ENCODE peak calls at places on chromosomes 12 and 14, in five cellular contexts. A is IMR-90; Y is CD4-positive, alpha-beta T cell; K is tibial nerve; H is left ventricle myocardium inferior. R is an unnamed sample.

GRCh38 chr12:57176846-57177245 is 29.4 kb upstream of the LRP1-AS start:
- DNase-seq in Y (no peak), A (no peak), H (no peak), K (no peak), R (no peak)

GRCh38 chr12:132205271-132206092 is 61.2 kb downstream of the NOC4L start:
- DNase-seq in A (no peak), Y (no peak), H (no peak), K (no peak), R (no peak)

GRCh38 chr12:57455374-57456144 is 452 bp downstream of the INHBE start:
- DNase-seq in H (no peak), K (no peak), Y (no peak), A (no peak), R (no peak)

GRCh38 chr12:128791395-128792322 is 32.1 kb downstream of the SLC15A4 start:
- DNase-seq in A (peak; percentile 13), H (no peak), Y (no peak), K (no peak), R (no peak)

GRCh38 chr14:95498622-95499353 is 17.7 kb downstream of the SYNE3 start:
- DNase-seq in K (no peak), Y (no peak), A (peak; percentile 48), H (no peak), R (peak; percentile 78)

GRCh38 chr14:48586099-48586498 is 910.7 kb upstream of the MDGA2 start:
- DNase-seq in K (no peak), H (no peak), Y (no peak), A (no peak), R (no peak)

GRCh38 chr14:49774111-49774510 is 6.2 kb downstream of the KLHDC2 start:
- DNase-seq in K (no peak), H (no peak), A (peak; percentile 40), Y (no peak), R (no peak)

GRCh38 chr14:64720190-64720589 is 16.0 kb downstream of the PLEKHG3 start:
- DNase-seq in H (no peak), K (no peak), Y (no peak), A (peak; percentile 83), R (peak; percentile 65)

GRCh38 chr14:74647061-74647833 is 35.2 kb upstream of the LTBP2 start:
- DNase-seq in A (no peak), H (no peak), K (no peak), Y (no peak), R (no peak)

GRCh38 chr12:129911437-129912049 is 7.7 kb upstream of the TMEM132D start:
- DNase-seq in A (no peak), K (no peak), Y (no peak), H (peak; percentile 31), R (no peak)

GRCh38 chr12:3747976-3748619 is 4.8 kb downstream of the CRACR2A start:
- DNase-seq in H (no peak), A (no peak), Y (no peak), K (no peak), R (no peak)

GRCh38 chr12:65685514-65685913 is 138.8 kb upstream of the HMGA2 start:
- DNase-seq in Y (no peak), K (no peak), A (peak; percentile 43), H (no peak), R (no peak)

GRCh38 chr12:40015360-40015759 is 90.5 kb downstream of the SLC2A13 start:
- DNase-seq in Y (no peak), K (no peak), A (no peak), H (no peak), R (no peak)

GRCh38 chr14:28245216-28245615 is 521.4 kb upstream of the FOXG1 start:
- DNase-seq in H (no peak), Y (no peak), A (no peak), K (no peak), R (no peak)

GRCh38 chr12:25581067-25581466 is 28.0 kb upstream of the LMNTD1 start:
- DNase-seq in A (no peak), K (no peak), H (no peak), Y (no peak), R (no peak)

GRCh38 chr12:95102916-95103671 is 29.7 kb upstream of the NR2C1 start:
- DNase-seq in Y (no peak), K (no peak), H (no peak), A (peak; percentile 94), R (no peak)

GRCh38 chr12:71838661-71839060 is 898 bp upstream of the TBC1D15 start:
- DNase-seq in Y (no peak), A (no peak), H (no peak), K (no peak), R (no peak)

GRCh38 chr12:125083092-125083491 is 17.9 kb downstream of the AACS start:
- DNase-seq in A (no peak), K (no peak), Y (no peak), H (no peak), R (no peak)

GRCh38 chr12:76820888-76821482 is 57.1 kb downstream of the ZDHHC17 start:
- DNase-seq in A (peak; percentile 47), Y (no peak), K (no peak), H (no peak), R (no peak)

GRCh38 chr12:33988888-33989287 is 33.4 kb upstream of the ALG10 start:
- DNase-seq in H (no peak), K (no peak), Y (no peak), A (no peak), R (no peak)

GRCh38 chr12:122063691-122064033 is 14.9 kb upstream of the MLXIP start:
- DNase-seq in H (no peak), Y (no peak), K (no peak), A (no peak), R (no peak)

GRCh38 chr12:15996254-15996653 is 85.1 kb downstream of the DERA start:
- DNase-seq in A (peak; percentile 41), Y (no peak), K (no peak), H (no peak), R (no peak)

GRCh38 chr14:71433303-71433702 is 498.9 kb upstream of the RGS6 start:
- DNase-seq in H (no peak), Y (no peak), K (no peak), A (no peak), R (no peak)

GRCh38 chr12:9049520-9050133 is 60.3 kb downstream of the KLRG1 start:
- DNase-seq in H (no peak), A (peak; percentile 52), K (no peak), Y (no peak), R (no peak)

GRCh38 chr14:99516156-99517045 is 35.2 kb downstream of the CCNK start:
- DNase-seq in H (no peak), K (no peak), A (no peak), Y (peak; percentile 4), R (peak; percentile 17)

GRCh38 chr14:35398095-35398584 is 6.4 kb downstream of the NFKBIA start:
- DNase-seq in Y (no peak), H (no peak), K (peak; percentile 55), A (no peak), R (no peak)

GRCh38 chr12:51630256-51630880 is 39.3 kb downstream of the SCN8A start:
- DNase-seq in A (no peak), Y (no peak), H (no peak), K (no peak), R (no peak)

GRCh38 chr12:50841654-50842531 is 833 bp upstream of the TMPRSS12 start:
- DNase-seq in H (no peak), K (no peak), A (no peak), Y (no peak), R (no peak)

GRCh38 chr14:42911642-42912041 is 1305.0 kb downstream of the LRFN5 start:
- DNase-seq in H (no peak), A (peak; percentile 13), K (no peak), Y (no peak), R (no peak)
- TF ChIP-seq CTCF in H (no peak), A (no peak), K (no peak), Y (no peak), R (no peak)

GRCh38 chr14:51954657-51955056 is 34.7 kb upstream of the RTRAF start:
- DNase-seq in K (no peak), A (no peak), H (no peak), Y (no peak), R (no peak)
- TF ChIP-seq CTCF in K (no peak), A (no peak), H (no peak), Y (no peak), R (no peak)

GRCh38 chr12:24378548-24379011 is 429.1 kb upstream of the SOX5 start:
- DNase-seq in H (no peak), Y (no peak), A (peak; percentile 96), K (no peak), R (no peak)
- TF ChIP-seq CTCF in H (no peak), Y (no peak), A (no peak), K (no peak), R (no peak)

DNA sequence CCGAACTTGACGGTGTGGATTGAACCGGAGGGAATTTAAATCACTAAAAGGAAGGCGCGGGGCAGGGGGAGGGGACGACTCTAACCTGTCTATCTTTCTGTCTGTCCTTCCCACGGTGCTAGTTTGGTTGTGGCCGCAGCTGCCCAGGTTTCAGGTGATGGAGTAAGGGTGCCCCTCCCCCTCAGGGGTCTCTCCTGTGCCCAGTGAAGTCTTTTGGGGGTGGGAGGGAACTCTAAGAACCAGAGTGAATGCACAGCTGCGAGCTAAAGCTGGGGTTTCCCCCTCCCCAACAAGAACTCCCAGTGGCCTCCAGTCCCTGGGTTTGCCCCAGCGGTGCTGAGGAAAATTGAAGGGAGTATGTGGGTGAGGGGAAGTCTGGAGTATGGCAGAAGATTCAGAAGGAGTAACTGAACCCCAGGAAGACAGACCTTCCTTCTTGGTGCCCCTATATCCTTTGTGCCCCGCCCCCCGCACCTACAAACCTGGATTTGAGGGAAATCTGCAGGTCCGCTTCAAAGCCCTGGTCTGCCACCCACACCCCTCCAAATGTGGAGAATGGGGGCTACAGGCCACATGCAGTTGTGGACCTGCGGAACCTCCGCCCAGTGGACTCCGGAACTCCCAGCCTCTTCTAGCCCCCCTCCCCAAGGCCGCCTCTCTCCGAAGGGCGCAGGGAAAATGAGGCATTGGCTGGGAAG is 3.6 kb upstream of the HOXC9 start:
- DNase-seq in K (no peak), A (no peak), H (no peak), Y (no peak), R (no peak)
- TF ChIP-seq CTCF in K (peak; percentile 9), A (no peak), H (no peak), Y (no peak), R (no peak)

DNA sequence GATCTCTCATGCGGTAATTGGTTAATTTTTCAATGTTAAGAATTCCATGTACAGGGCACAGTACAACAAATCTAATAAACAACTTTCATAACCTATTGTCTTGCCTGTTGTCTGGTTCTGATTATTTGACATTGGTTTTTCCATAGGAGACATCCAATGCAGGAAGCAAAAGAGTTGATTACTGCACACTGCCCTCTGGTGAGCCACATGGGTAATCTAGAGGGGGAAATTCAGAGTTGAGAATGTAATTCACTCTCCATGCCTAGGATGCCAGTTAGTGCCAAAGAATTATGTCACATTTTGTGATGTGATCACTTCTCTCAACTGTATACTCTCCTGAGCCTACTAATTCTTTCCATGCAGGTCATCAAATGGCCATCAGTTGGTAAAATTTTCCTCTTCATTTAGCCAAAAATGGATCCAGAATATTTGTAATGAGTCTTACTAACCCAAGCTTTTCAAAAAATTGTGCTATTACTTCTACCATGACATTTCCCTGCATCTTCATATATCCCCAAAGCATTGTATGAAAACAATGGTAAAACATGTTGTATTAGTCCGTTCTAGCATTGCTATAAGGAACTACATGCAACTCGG is 17.7 kb upstream of the CCDC91 start:
- DNase-seq in K (no peak), A (peak; percentile 68), H (no peak), Y (no peak), R (no peak)
- TF ChIP-seq CTCF in K (peak; percentile 33), A (peak; percentile 80), H (peak; percentile 55), Y (peak; percentile 20), R (peak; percentile 18)

R was measured in tibial artery.